ENCODE peak calls at places on chromosomes 16 and 17, in nine cellular contexts. F, H, X, Q, Z, O, S, Y and R are unnamed samples.

GRCh38 chr16:49354991-49355390 is 18.6 kb upstream of the C16orf78 start:
- DNase-seq in F (no peak), H (no peak), X (no peak), Q (no peak), Z (no peak), O (no peak), S (no peak), Y (no peak), R (no peak)

GRCh38 chr17:40547079-40547784 is 18.0 kb downstream of the CCR7 start:
- DNase-seq in F (peak), H (peak), X (no peak), Q (no peak), Z (no peak), O (no peak), S (peak), Y (no peak), R (no peak)

GRCh38 chr17:77516902-77517301 is 376.1 kb downstream of the SEC14L1 start:
- DNase-seq in F (no peak), H (no peak), X (no peak), Q (no peak), Z (no peak), O (no peak), S (no peak), Y (no peak), R (no peak)

GRCh38 chr17:77862890-77863813 is 95.4 kb upstream of the TNRC6C start:
- DNase-seq in F (no peak), H (no peak), X (no peak), Q (no peak), Z (no peak), O (no peak), S (no peak), Y (no peak), R (no peak)

GRCh38 chr17:77959216-77959925 is 868 bp downstream of the TNRC6C start:
- DNase-seq in F (peak), H (no peak), X (peak), Q (no peak), Z (no peak), O (no peak), S (no peak), Y (peak), R (no peak)

GRCh38 chr16:10957771-10958486 is 13.6 kb downstream of the CLEC16A start:
- DNase-seq in F (no peak), H (no peak), X (no peak), Q (no peak), Z (no peak), O (no peak), S (no peak), Y (no peak), R (no peak)

GRCh38 chr16:68760671-68761275 is 23.7 kb downstream of the CDH1 start:
- DNase-seq in F (no peak), H (no peak), X (no peak), Q (no peak), Z (no peak), O (no peak), S (no peak), Y (peak), R (no peak)

GRCh38 chr16:49473773-49474172 is 100.2 kb downstream of the C16orf78 start:
- DNase-seq in F (no peak), H (no peak), X (no peak), Q (no peak), Z (no peak), O (no peak), S (no peak), Y (no peak), R (no peak)

GRCh38 chr17:7856840-7857723 is at the start of gene NAA38:
- DNase-seq in F (peak), H (peak), X (peak), Q (peak), Z (peak), O (peak), S (peak), Y (peak), R (peak)

GRCh38 chr17:1997587-1998425 is 27.3 kb downstream of the RTN4RL1 start:
- DNase-seq in F (peak), H (no peak), X (no peak), Q (no peak), Z (peak), O (peak), S (peak), Y (no peak), R (peak)

GRCh38 chr16:64364894-64365293 is 757.0 kb downstream of the CDH11 start:
- DNase-seq in F (no peak), H (no peak), X (no peak), Q (no peak), Z (no peak), O (no peak), S (no peak), Y (no peak), R (no peak)

GRCh38 chr17:73069846-73070245 is 22.6 kb downstream of the SLC39A11 start:
- DNase-seq in F (no peak), H (no peak), X (no peak), Q (no peak), Z (no peak), O (no peak), S (no peak), Y (no peak), R (no peak)

GRCh38 chr16:20916927-20917326 is 16.4 kb downstream of the LYRM1 start:
- DNase-seq in F (no peak), H (no peak), X (no peak), Q (no peak), Z (no peak), O (no peak), S (no peak), Y (no peak), R (no peak)

GRCh38 chr16:81493755-81494433 is 49.3 kb downstream of the CMIP start:
- DNase-seq in F (peak), H (no peak), X (no peak), Q (no peak), Z (no peak), O (no peak), S (no peak), Y (no peak), R (no peak)

GRCh38 chr16:68528686-68529379 is 10.3 kb upstream of the ZFP90 start:
- DNase-seq in F (peak), H (peak), X (peak), Q (peak), Z (peak), O (peak), S (peak), Y (peak), R (peak)

GRCh38 chr16:985237-985636 is 3.7 kb downstream of the SOX8 start:
- DNase-seq in F (no peak), H (no peak), X (no peak), Q (no peak), Z (no peak), O (no peak), S (no peak), Y (no peak), R (no peak)

GRCh38 chr17:74959826-74960738 is 12.5 kb downstream of the HID1 start:
- DNase-seq in F (no peak), H (no peak), X (no peak), Q (no peak), Z (no peak), O (no peak), S (no peak), Y (no peak), R (no peak)

GRCh38 chr17:78828470-78829185 is 12.0 kb downstream of the USP36 start:
- DNase-seq in F (peak), H (no peak), X (no peak), Q (no peak), Z (no peak), O (no peak), S (no peak), Y (no peak), R (no peak)

GRCh38 chr16:56525154-56525720 is 5.4 kb upstream of the BBS2 start:
- DNase-seq in F (no peak), H (no peak), X (no peak), Q (no peak), Z (no peak), O (no peak), S (no peak), Y (no peak), R (no peak)

GRCh38 chr16:49519741-49520140 is 146.1 kb downstream of the C16orf78 start:
- DNase-seq in F (no peak), H (no peak), X (no peak), Q (no peak), Z (no peak), O (no peak), S (no peak), Y (no peak), R (no peak)

GRCh38 chr17:67810464-67810863 is 14.8 kb upstream of the BPTF start:
- DNase-seq in F (no peak), H (no peak), X (no peak), Q (no peak), Z (no peak), O (no peak), S (no peak), Y (no peak), R (no peak)

GRCh38 chr16:54177052-54177856 is 109.3 kb downstream of the IRX3 start:
- DNase-seq in F (no peak), H (no peak), X (no peak), Q (no peak), Z (no peak), O (no peak), S (no peak), Y (no peak), R (no peak)

GRCh38 chr17:76426853-76427252 is 26.1 kb downstream of the UBE2O start:
- DNase-seq in F (no peak), H (no peak), X (no peak), Q (no peak), Z (no peak), O (no peak), S (no peak), Y (no peak), R (no peak)

GRCh38 chr16:27223226-27223610 is 19.9 kb downstream of the KDM8 start:
- DNase-seq in F (no peak), H (no peak), X (no peak), Q (no peak), Z (no peak), O (no peak), S (no peak), Y (no peak), R (no peak)

GRCh38 chr16:14244344-14245010 is 173.4 kb downstream of the MRTFB start:
- DNase-seq in F (no peak), H (no peak), X (no peak), Q (no peak), Z (no peak), O (no peak), S (no peak), Y (no peak), R (no peak)

GRCh38 chr17:67992541-67993152 is 3.6 kb downstream of the C17orf58 start:
- DNase-seq in F (no peak), H (no peak), X (no peak), Q (no peak), Z (no peak), O (peak), S (no peak), Y (no peak), R (no peak)

GRCh38 chr17:51046527-51047384 is 73.9 kb downstream of the SPAG9 start:
- DNase-seq in F (peak), H (peak), X (peak), Q (no peak), Z (peak), O (peak), S (peak), Y (no peak), R (peak)

GRCh38 chr16:84543931-84544776 is 39.7 kb upstream of the MEAK7 start:
- DNase-seq in F (no peak), H (no peak), X (no peak), Q (no peak), Z (no peak), O (no peak), S (peak), Y (peak), R (no peak)

GRCh38 chr16:81319221-81319912 is 4.6 kb downstream of the GAN start:
- DNase-seq in F (peak), H (no peak), X (no peak), Q (no peak), Z (no peak), O (no peak), S (no peak), Y (no peak), R (no peak)